ENCODE peak calls at places on chromosomes 11 and 22, in ten cellular contexts. X is H9; U is GM13976; B is activated CD8-positive, alpha-beta memory T cell treated with anti-CD3 and anti-CD28 coated beads, Interleukin-2, amount 50 U/mL, for 4 hours; W is activated CD4-positive, alpha-beta T cell treated with anti-CD3 and anti-CD28 coated beads, Interleukin-2, amount 50 U/mL, for 1 hour; M is activated T-helper 1 cell treated with anti-CD3 and anti-CD28 coated beads, Interleukin-12 subunit alpha, Interleukin-12 subunit beta, Interleukin-2, Interleukin-4 antibody, amounts not matched to agents 30 ng/mL and 10 ng/mL and 1 ng/mL, durations not matched to agents 14 hours and 24 hours and 36 hours; D is iPS-NIHi11; V is AG08395; I is HT1080; N is astrocyte. P is an unnamed sample.

GRCh38 chr11:123454060-123454651 is 24.1 kb downstream of the GRAMD1B start:
- DNase-seq in X (no peak), U (no peak), B (peak), W (peak), M (peak), D (no peak), V (peak), I (peak), N (peak), P (no peak)

GRCh38 chr22:35966314-35967045 is 62.1 kb downstream of the RBFOX2 start:
- DNase-seq in X (no peak), U (no peak), B (no peak), W (no peak), M (no peak), D (no peak), V (peak), I (no peak), N (peak), P (no peak)

GRCh38 chr11:85749287-85749834 is 61.6 kb downstream of the SYTL2 start:
- DNase-seq in X (no peak), U (no peak), B (no peak), W (no peak), M (no peak), D (no peak), V (no peak), I (no peak), N (no peak), P (no peak)

GRCh38 chr22:27745154-27745553 is 56.4 kb downstream of the MN1 start:
- DNase-seq in X (no peak), U (no peak), B (no peak), W (no peak), M (no peak), D (no peak), V (no peak), I (no peak), N (no peak), P (no peak)

GRCh38 chr11:130308925-130309324 is 5.8 kb downstream of the ZBTB44 start:
- DNase-seq in X (no peak), U (no peak), B (no peak), W (no peak), M (no peak), D (no peak), V (no peak), I (no peak), N (no peak), P (no peak)

GRCh38 chr11:9600651-9601040 is 27.2 kb downstream of the WEE1 start:
- DNase-seq in X (no peak), U (no peak), B (no peak), W (no peak), M (no peak), D (no peak), V (peak), I (peak), N (peak), P (no peak)

GRCh38 chr11:61516675-61517516 is 8.3 kb downstream of the LRRC10B start:
- DNase-seq in X (peak), U (peak), B (peak), W (peak), M (peak), D (peak), V (peak), I (peak), N (no peak), P (peak)

GRCh38 chr22:31044262-31044861 is 36.8 kb upstream of the SMTN start:
- DNase-seq in X (peak), U (no peak), B (no peak), W (no peak), M (no peak), D (peak), V (peak), I (no peak), N (peak), P (no peak)

GRCh38 chr11:81197396-81197795 is 1536.3 kb downstream of the FAM181B start:
- DNase-seq in X (peak), U (no peak), B (no peak), W (no peak), M (no peak), D (no peak), V (no peak), I (peak), N (no peak), P (no peak)

P was measured in GM13977.